ENCODE peak calls at places on chromosomes 13 and 19, in seven cellular contexts. W is CD8-positive, alpha-beta T cell; M is A549; X is IMR-90; Y is right atrium auricular region; J is prostate gland; A is kidney. O is an unnamed sample.

GRCh38 chr13:109095126-109095525 is 465.7 kb downstream of the MYO16 start:
- DNase-seq in W (no peak), M (no peak), X (no peak), Y (no peak), J (no peak), A (no peak), O (no peak)

GRCh38 chr13:33057019-33057785 is 41.0 kb downstream of the KL start:
- DNase-seq in W (no peak), M (peak; percentile 19), X (peak; percentile 6), Y (no peak), J (no peak), A (no peak), O (no peak)

GRCh38 chr13:82147526-82147925 is 1734.7 kb downstream of the SLITRK1 start:
- DNase-seq in W (no peak), M (no peak), X (no peak), Y (no peak), J (no peak), A (no peak), O (no peak)

GRCh38 chr13:33006646-33007045 is 9.6 kb upstream of the KL start:
- DNase-seq in W (no peak), M (no peak), X (no peak), Y (no peak), J (no peak), A (no peak), O (no peak)

GRCh38 chr19:18792661-18793060 is 1.6 kb upstream of the COMP start:
- DNase-seq in W (no peak), M (no peak), X (no peak), Y (no peak), J (no peak), A (no peak), O (no peak)

GRCh38 chr19:18418034-18418724 is 1.0 kb upstream of the SSBP4 start:
- DNase-seq in W (no peak), M (no peak), X (no peak), Y (no peak), J (no peak), A (peak; percentile 89), O (no peak)

GRCh38 chr19:45919678-45920077 is 5.1 kb upstream of the NANOS2 start:
- DNase-seq in W (no peak), M (no peak), X (no peak), Y (no peak), J (no peak), A (no peak), O (no peak)

GRCh38 chr13:106426909-106427308 is 108.6 kb downstream of the EFNB2 start:
- DNase-seq in W (no peak), M (no peak), X (no peak), Y (no peak), J (no peak), A (no peak), O (no peak)

GRCh38 chr13:99320693-99321481 is 13.7 kb upstream of the GPR183 start:
- DNase-seq in W (no peak), M (peak; percentile 42), X (peak; percentile 88), Y (no peak), J (no peak), A (no peak), O (no peak)

GRCh38 chr13:49637989-49638388 is 9.7 kb downstream of the ARL11 start:
- DNase-seq in W (no peak), M (no peak), X (no peak), Y (no peak), J (no peak), A (no peak), O (no peak)

GRCh38 chr13:50452761-50453160 is 390.7 kb downstream of the DLEU7 start:
- DNase-seq in W (no peak), M (no peak), X (no peak), Y (no peak), J (no peak), A (no peak), O (no peak)

GRCh38 chr13:48560657-48561337 is 27.9 kb upstream of the RCBTB2 start:
- DNase-seq in W (no peak), M (no peak), X (no peak), Y (no peak), J (no peak), A (no peak), O (no peak)

GRCh38 chr13:106882222-106882621 is 314.3 kb upstream of the ARGLU1 start:
- DNase-seq in W (no peak), M (no peak), X (no peak), Y (no peak), J (no peak), A (no peak), O (no peak)

GRCh38 chr13:45439000-45439399 is 20.8 kb upstream of the SLC25A30 start:
- DNase-seq in W (no peak), M (no peak), X (no peak), Y (no peak), J (no peak), A (no peak), O (no peak)

GRCh38 chr19:3403489-3404323 is 37.3 kb downstream of the NFIC start:
- DNase-seq in W (no peak), M (no peak), X (peak; percentile 97), Y (peak; percentile 97), J (peak; percentile 88), A (peak; percentile 97), O (peak; percentile 93)

GRCh38 chr13:24680258-24680920 is at the start of gene ATP12A:
- DNase-seq in W (peak; percentile 21), M (no peak), X (no peak), Y (no peak), J (peak; percentile 17), A (no peak), O (no peak)
- TF ChIP-seq CTCF in W (no peak), M (no peak), X (no peak), Y (no peak), J (no peak), A (no peak), O (no peak)

DNA sequence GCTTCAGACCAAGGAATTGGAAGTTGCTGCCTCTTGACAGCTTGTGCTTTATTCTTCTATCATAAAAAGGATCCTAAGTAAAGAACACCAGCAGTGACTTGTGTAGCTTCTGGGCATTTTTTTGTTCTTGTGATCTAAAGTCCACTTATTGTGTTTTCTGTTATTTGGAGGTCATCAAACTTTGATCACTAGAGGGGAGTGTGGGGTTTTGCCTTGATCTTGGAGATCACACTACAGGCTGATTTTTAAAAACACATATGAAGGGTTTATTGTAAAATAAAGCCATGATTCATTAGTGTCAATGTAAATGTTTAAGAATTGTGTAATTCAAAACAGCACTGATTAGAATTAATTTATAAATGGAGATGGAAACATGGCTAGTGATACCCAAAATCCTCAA is 328.7 kb upstream of the EDNRB start:
- DNase-seq in W (no peak), M (no peak), X (no peak), Y (no peak), J (no peak), A (no peak), O (no peak)
- H3K27ac ChIP-seq in W (no peak overlapping the region), M (no peak overlapping the region), X (no peak overlapping the region), Y (no peak overlapping the region), J (no peak overlapping the region), A (no peak overlapping the region), O (no peak overlapping the region)

DNA sequence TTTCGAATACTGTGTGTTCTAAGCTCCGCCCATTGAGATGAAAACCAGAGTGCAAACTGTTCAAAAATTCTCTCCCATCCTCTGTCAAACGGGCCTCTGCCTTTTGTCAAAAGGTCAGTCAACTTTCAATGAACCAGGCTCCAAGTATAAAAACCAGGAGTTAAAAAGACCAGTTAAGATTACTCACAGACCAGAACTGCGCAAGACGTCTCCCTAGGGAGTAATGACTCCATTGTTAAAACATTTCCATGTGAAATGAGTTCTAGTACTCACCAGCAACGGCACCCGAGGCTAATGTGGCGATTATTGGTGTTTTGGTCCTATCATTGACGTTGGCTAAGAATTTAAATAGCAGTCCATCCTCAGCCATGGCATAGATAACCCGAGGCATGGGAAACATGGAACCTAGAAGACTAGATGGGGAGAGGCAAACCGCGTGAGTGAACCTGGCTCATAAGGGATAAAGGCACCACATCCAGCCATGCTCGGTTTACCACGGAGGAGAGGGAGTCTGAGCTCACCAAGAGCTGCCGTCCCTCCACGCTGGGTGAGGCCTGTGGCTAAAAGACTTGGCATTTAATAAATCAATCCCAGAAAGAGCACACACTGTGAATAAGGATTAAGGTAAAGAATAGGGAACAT is 73.3 kb downstream of the SLC7A1 start:
- DNase-seq in W (no peak), M (no peak), X (peak; percentile 61), Y (peak; percentile 69), J (no peak), A (no peak), O (no peak)
- H3K4me3 ChIP-seq in W (no peak overlapping the region), M (no peak overlapping the region), X (no peak overlapping the region), Y (no peak overlapping the region), J (no peak overlapping the region), A (no peak overlapping the region), O (no peak overlapping the region)

GRCh38 chr19:917323-918151 is at the start of gene KISS1R:
- DNase-seq in W (peak; percentile 58), M (peak; percentile 59), X (peak; percentile 34), Y (no peak), J (no peak), A (no peak), O (no peak)
- TF ChIP-seq CTCF in W (peak; percentile 56), M (peak; percentile 66), X (peak; percentile 49), Y (peak; percentile 64), J (no peak), A (peak; percentile 11), O (peak; percentile 57)

GRCh38 chr13:114144606-114145244 is 12.3 kb upstream of the RASA3 start:
- DNase-seq in W (no peak), M (no peak), X (no peak), Y (no peak), J (no peak), A (no peak), O (no peak)

GRCh38 chr13:114146173-114146572 is 13.8 kb upstream of the RASA3 start:
- DNase-seq in W (no peak), M (no peak), X (no peak), Y (no peak), J (no peak), A (peak; percentile 34), O (no peak)

GRCh38 chr13:114145722-114146121 is 13.3 kb upstream of the RASA3 start:
- DNase-seq in W (no peak), M (no peak), X (no peak), Y (no peak), J (no peak), A (no peak), O (no peak)

GRCh38 chr13:114143806-114144605 is 11.6 kb upstream of the RASA3 start:
- DNase-seq in W (peak; percentile 46), M (peak; percentile 76), X (no peak), Y (no peak), J (no peak), A (peak; percentile 67), O (no peak)

DNA sequence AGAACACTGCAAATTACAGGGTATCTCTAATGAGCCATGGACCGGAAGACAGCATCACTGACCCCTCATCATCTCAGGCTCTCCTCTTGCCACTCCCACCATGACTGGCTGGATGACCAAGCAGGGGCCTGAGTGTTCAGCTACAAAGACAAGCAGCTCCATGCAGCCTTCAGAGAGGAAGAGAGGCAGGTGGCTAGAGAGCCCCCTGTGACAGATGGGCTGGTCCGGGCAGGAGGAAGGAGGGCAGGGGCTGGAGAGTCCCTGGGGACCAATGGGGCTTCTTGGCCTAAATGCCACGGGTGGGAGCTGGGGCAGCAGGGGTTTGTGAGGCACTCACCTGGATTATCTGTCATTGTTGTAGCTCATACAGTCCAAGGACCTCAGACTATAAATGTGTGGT is 12.8 kb upstream of the RASA3 start:
- DNase-seq in W (no peak), M (no peak), X (no peak), Y (no peak), J (no peak), A (peak; percentile 35), O (no peak)
- H3K27ac ChIP-seq in W (peak overlapping the region; percentile 86), M (no peak overlapping the region), X (no peak overlapping the region), Y (no peak overlapping the region), J (no peak overlapping the region), A (no peak overlapping the region), O (no peak overlapping the region)